ENCODE peak calls at places on chromosomes 11 and 22, in five cellular contexts. A is amygdala, M is adrenal gland, I is naive B cell, S is upper lobe of left lung. D is an unnamed sample.
A peak's percentile ranks its signal among the peaks of the same experiment; 100 is the strongest.

GRCh38 chr11:41403462-41403861 is 56.0 kb downstream of the LRRC4C start:
- DNase-seq in A (no peak), M (no peak), I (no peak), S (no peak), D (no peak)

GRCh38 chr11:45031912-45032519 is 81.3 kb upstream of the TP53I11 start:
- DNase-seq in A (no peak), M (no peak), I (peak; percentile 83), S (no peak), D (peak; percentile 40)

GRCh38 chr11:119671561-119672015 is 57.4 kb downstream of the NECTIN1 start:
- DNase-seq in A (peak; percentile 76), M (no peak), I (no peak), S (no peak), D (no peak)

GRCh38 chr22:25710501-25710900 is 31.5 kb upstream of the MYO18B start:
- DNase-seq in A (no peak), M (no peak), I (no peak), S (no peak), D (no peak)

GRCh38 chr22:33756508-33756949 is 163.7 kb downstream of the LARGE1 start:
- DNase-seq in A (no peak), M (no peak), I (no peak), S (no peak), D (no peak)

GRCh38 chr11:62142921-62143320 is 19.1 kb downstream of the INCENP start:
- DNase-seq in A (no peak), M (no peak), I (no peak), S (no peak), D (no peak)

GRCh38 chr11:76166314-76166713 is 40.0 kb downstream of the WNT11 start:
- DNase-seq in A (no peak), M (no peak), I (no peak), S (no peak), D (no peak)

GRCh38 chr11:101453682-101454081 is 130.1 kb downstream of the TRPC6 start:
- DNase-seq in A (no peak), M (no peak), I (no peak), S (no peak), D (no peak)

GRCh38 chr11:3820971-3821370 is 12.6 kb downstream of the PGAP2 start:
- DNase-seq in A (no peak), M (no peak), I (no peak), S (no peak), D (no peak)

GRCh38 chr22:19875531-19876313 is 21.0 kb upstream of the GNB1L start:
- DNase-seq in A (no peak), M (peak; percentile 6), I (no peak), S (peak; percentile 83), D (peak; percentile 2)

GRCh38 chr11:65266210-65266609 is 4.4 kb downstream of the POLA2 start:
- DNase-seq in A (no peak), M (no peak), I (no peak), S (no peak), D (no peak)

GRCh38 chr22:37925767-37926166 is 19.7 kb downstream of the MICALL1 start:
- DNase-seq in A (no peak), M (no peak), I (no peak), S (peak; percentile 79), D (no peak)

GRCh38 chr22:34917239-34917638 is 148.7 kb upstream of the ISX start:
- DNase-seq in A (no peak), M (no peak), I (no peak), S (no peak), D (no peak)

GRCh38 chr22:24517446-24517845 is 22.3 kb downstream of the UPB1 start:
- DNase-seq in A (no peak), M (no peak), I (no peak), S (no peak), D (no peak)

GRCh38 chr11:95330332-95330731 is 99.3 kb upstream of the SESN3 start:
- DNase-seq in A (no peak), M (peak; percentile 19), I (no peak), S (no peak), D (no peak)

GRCh38 chr11:77075425-77075905 is 8.7 kb downstream of the CAPN5 start:
- DNase-seq in A (no peak), M (no peak), I (no peak), S (no peak), D (no peak)

GRCh38 chr22:20135846-20136602 is 4.4 kb downstream of the ZDHHC8 start:
- DNase-seq in A (no peak), M (no peak), I (no peak), S (peak; percentile 71), D (no peak)

D was measured in GM06990.